ENCODE peak calls at places on chromosomes 13 and 19, in six cellular contexts. V is substantia nigra, M is left lung, H is aorta, F is astrocyte, Z is heart right ventricle. T is an unnamed sample.

GRCh38 chr19:7540761-7541480 is 5.4 kb downstream of the PNPLA6 start:
- DNase-seq in F (peak; percentile 26), H (peak; percentile 48), M (peak; percentile 83), Z (no peak), V (no peak), T (no peak)

GRCh38 chr19:6126335-6126974 is 9.0 kb upstream of the ACSBG2 start:
- DNase-seq in F (peak; percentile 41), M (no peak), Z (no peak), H (no peak), V (no peak), T (no peak)

GRCh38 chr19:54692294-54692615 is 29.5 kb downstream of the LILRB4 start:
- DNase-seq in Z (no peak), V (no peak), M (no peak), F (no peak), H (no peak), T (no peak)

GRCh38 chr13:26629260-26629659 is 71.8 kb downstream of the WASF3 start:
- DNase-seq in M (no peak), V (no peak), Z (no peak), F (no peak), H (no peak), T (no peak)

GRCh38 chr13:93244141-93244917 is 17.7 kb downstream of the GPC6 start:
- DNase-seq in M (no peak), V (no peak), Z (no peak), F (peak; percentile 75), H (no peak), T (no peak)

GRCh38 chr13:62781866-62782265 is 1366.2 kb upstream of the PCDH20 start:
- DNase-seq in F (no peak), H (no peak), M (no peak), Z (no peak), V (no peak), T (no peak)

GRCh38 chr13:107170270-107170931 is 602.5 kb upstream of the ARGLU1 start:
- DNase-seq in Z (no peak), M (no peak), F (no peak), H (no peak), V (no peak), T (no peak)

GRCh38 chr13:24648983-24649684 is 31.1 kb upstream of the ATP12A start:
- DNase-seq in M (no peak), Z (no peak), H (no peak), V (no peak), F (no peak), T (no peak)

GRCh38 chr19:46611791-46612190 is 10.7 kb downstream of the CALM3 start:
- DNase-seq in F (no peak), H (peak; percentile 33), V (no peak), M (no peak), Z (no peak), T (no peak)

GRCh38 chr19:54850930-54851329 is 687 bp downstream of the KIR3DL2 start:
- DNase-seq in H (no peak), M (no peak), V (no peak), Z (no peak), F (no peak), T (no peak)

GRCh38 chr19:56637976-56638555 is 4.9 kb upstream of the SMIM17 start:
- DNase-seq in M (no peak), F (peak; percentile 71), H (peak; percentile 73), V (peak; percentile 69), Z (peak; percentile 79), T (peak; percentile 31)

GRCh38 chr13:78609464-78610205 is 6.3 kb upstream of the POU4F1 start:
- DNase-seq in Z (no peak), V (no peak), H (no peak), F (no peak), M (peak; percentile 78), T (no peak)

GRCh38 chr19:12092065-12092867 is 27.7 kb downstream of the ZNF844 start:
- DNase-seq in M (peak; percentile 97), Z (peak; percentile 90), F (peak; percentile 78), V (peak; percentile 57), H (peak; percentile 95), T (peak; percentile 89)

GRCh38 chr13:98826156-98826555 is 73.7 kb upstream of the SLC15A1 start:
- DNase-seq in M (no peak), Z (no peak), F (no peak), H (no peak), V (no peak), T (no peak)

GRCh38 chr19:41597600-41598041 is 21.7 kb downstream of the CEACAM21 start:
- DNase-seq in V (peak; percentile 26), M (no peak), Z (no peak), F (peak; percentile 19), H (no peak), T (peak; percentile 63)

GRCh38 chr13:97499181-97499580 is 65.2 kb downstream of the RAP2A start:
- DNase-seq in V (no peak), M (no peak), F (no peak), Z (no peak), H (no peak), T (no peak)

GRCh38 chr13:97502192-97502591 is 68.2 kb downstream of the RAP2A start:
- DNase-seq in M (no peak), H (peak; percentile 56), V (no peak), Z (no peak), F (no peak), T (no peak)

GRCh38 chr13:97506511-97506910 is 72.5 kb downstream of the RAP2A start:
- DNase-seq in M (no peak), H (no peak), F (no peak), V (peak; percentile 6), Z (no peak), T (no peak)

GRCh38 chr13:97505022-97505421 is 71.1 kb downstream of the RAP2A start:
- DNase-seq in Z (no peak), M (no peak), H (no peak), V (no peak), F (no peak), T (no peak)

GRCh38 chr13:97502691-97503090 is 68.7 kb downstream of the RAP2A start:
- DNase-seq in Z (no peak), V (no peak), H (no peak), F (no peak), M (no peak), T (no peak)
- H3K27ac ChIP-seq in Z (no peak overlapping the region), V (no peak overlapping the region), H (no peak overlapping the region), F (no peak overlapping the region), M (no peak overlapping the region), T (no peak overlapping the region)

DNA sequence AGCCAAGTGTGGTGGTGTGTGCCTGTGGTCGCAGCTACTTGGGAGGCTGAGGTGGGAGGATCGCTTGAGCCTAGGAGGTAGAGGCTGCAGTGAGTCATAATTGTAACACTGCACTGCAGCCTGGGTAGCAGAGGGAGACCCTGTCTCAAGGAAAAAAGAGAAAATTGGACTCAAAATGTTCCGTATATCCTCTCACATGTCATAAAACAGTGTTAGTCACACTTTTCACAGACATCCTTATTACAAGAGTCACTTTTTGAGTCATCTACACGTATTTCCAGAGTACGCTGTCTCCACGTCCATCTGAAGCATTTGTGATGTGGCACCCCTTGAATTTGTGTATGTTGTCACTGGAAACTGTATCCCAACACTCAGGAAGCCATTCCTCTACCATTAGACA is 133.0 kb downstream of the SIPA1L3 start:
- DNase-seq in Z (no peak), V (no peak), M (no peak), H (no peak), F (peak; percentile 94), T (no peak)
- H3K27ac ChIP-seq in Z (no peak overlapping the region), V (no peak overlapping the region), M (no peak overlapping the region), H (no peak overlapping the region), F (peak overlapping the region; percentile 90), T (no peak overlapping the region)

DNA sequence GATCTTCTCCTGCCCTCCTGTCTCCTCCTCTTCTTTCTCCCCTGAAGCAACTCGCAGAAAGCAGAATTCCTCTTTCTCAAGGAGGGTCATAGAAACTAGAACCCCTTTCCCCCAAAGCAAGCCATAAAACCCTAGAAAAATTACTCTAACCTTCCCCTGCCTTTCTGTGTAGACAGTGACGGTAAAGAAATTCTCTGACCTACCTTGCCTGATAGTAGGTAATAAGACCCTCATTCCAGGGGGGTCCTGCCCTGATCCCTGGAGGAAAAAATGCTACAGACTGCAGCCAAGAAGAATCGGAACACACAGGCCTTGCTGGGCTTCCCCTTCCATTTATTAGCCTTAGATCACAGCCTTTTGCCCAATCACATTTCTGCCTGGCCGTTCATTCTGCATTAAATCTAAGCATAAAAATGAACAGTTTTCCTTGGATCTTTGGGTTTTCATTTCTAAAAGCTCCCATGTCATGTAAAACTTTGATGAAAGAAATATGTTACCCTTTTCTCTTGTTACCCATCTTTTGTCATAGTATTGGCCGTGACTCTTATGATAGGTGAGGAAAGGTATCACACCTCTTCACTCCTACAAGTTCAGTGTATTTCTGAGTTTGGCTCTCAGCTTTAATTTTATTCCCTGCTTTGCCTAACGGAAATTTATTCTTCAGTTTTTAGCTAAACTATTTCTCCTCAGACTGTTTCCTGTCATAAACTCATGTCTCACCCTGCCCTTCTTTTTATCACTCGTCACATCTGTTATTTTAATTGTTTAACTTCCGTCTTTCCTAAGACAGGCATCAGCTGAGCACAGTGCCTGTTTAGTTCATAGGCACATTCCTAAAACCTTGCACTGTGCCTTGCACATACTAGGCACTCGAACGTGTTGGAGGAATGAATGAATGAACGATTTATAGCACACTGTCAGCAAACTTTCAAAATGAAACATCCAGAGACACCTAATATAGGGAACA is 20.4 kb upstream of the CPB2 start:
- DNase-seq in Z (no peak), F (no peak), V (no peak), M (no peak), H (no peak), T (no peak)
- H3K27ac ChIP-seq in Z (no peak overlapping the region), F (no peak overlapping the region), V (peak overlapping the region; percentile 37), M (no peak overlapping the region), H (no peak overlapping the region), T (peak overlapping the region; percentile 21)

DNA sequence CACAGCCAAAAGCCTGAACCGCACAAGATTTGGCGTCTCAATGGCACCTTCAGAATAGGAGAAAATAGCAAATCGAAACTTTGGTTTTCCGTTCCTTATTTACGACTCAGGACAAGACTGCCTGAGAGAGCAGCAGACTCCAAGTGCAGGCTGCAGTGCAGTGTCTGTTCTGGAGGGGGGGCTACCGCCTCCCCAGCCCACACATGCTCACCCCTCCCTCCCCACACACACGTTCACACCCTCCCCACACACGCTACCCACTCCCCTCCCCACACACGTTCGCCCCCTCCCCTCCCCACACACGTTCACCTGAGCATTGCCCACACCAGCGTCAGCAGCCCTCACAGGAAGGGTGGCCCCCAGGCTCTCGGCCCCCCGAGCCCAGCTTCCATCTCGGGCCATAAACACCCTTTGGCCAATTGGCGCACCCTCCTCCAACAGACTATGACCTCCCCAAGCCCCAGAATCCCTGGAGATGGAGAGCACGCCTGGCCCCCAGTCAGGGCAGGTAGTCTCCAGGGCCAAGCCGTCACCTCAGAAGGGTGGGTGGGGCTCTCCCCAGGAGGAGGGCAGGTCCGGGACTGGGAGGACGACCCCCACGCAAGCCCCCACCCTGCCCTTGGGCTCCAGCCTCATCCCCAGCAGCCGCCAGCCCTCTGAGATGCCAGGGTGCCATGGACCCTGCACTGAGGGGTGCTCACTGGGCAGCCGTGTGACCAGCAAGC is 27.6 kb downstream of the RASA3 start:
- DNase-seq in Z (peak; percentile 6), M (no peak), F (no peak), H (peak; percentile 47), V (no peak), T (no peak)
- H3K27ac ChIP-seq in Z (no peak overlapping the region), M (no peak overlapping the region), F (peak overlapping the region; percentile 47), H (no peak overlapping the region), V (no peak overlapping the region), T (no peak overlapping the region)

GRCh38 chr19:383922-384800 is 24.8 kb downstream of the C2CD4C start:
- DNase-seq in H (peak; percentile 34), V (peak; percentile 21), F (no peak), Z (peak; percentile 45), M (no peak), T (peak; percentile 50)
- H3K27ac ChIP-seq in H (no peak overlapping the region), V (no peak overlapping the region), F (no peak overlapping the region), Z (no peak overlapping the region), M (no peak overlapping the region), T (no peak overlapping the region)

T was measured in breast epithelium.